ENCODE peak calls at places on chromosomes 16 and 17, in six cellular contexts. I, S, K, U, J and D are unnamed samples.

GRCh38 chr17:49585422-49586027 is 9.9 kb downstream of the NXPH3 start:
- DNase-seq in I (no peak), S (no peak), K (no peak), U (no peak), J (peak), D (peak)

GRCh38 chr17:27519550-27519949 is 63.3 kb downstream of the KSR1 start:
- DNase-seq in I (no peak), S (no peak), K (no peak), U (no peak), J (no peak), D (no peak)

GRCh38 chr17:74971069-74971841 is 1.3 kb downstream of the HID1 start:
- DNase-seq in I (no peak), S (no peak), K (no peak), U (no peak), J (no peak), D (no peak)

GRCh38 chr16:81550412-81550768 is 105.8 kb downstream of the CMIP start:
- DNase-seq in I (no peak), S (no peak), K (no peak), U (no peak), J (no peak), D (no peak)

GRCh38 chr17:79045830-79046500 is 22.0 kb downstream of the C1QTNF1 start:
- DNase-seq in I (peak), S (peak), K (peak), U (peak), J (peak), D (peak)

GRCh38 chr17:79415909-79416308 is 194.9 kb downstream of the RBFOX3 start:
- DNase-seq in I (no peak), S (no peak), K (no peak), U (no peak), J (no peak), D (no peak)

GRCh38 chr17:31524926-31525800 is 133.7 kb downstream of the RAB11FIP4 start:
- DNase-seq in I (peak), S (peak), K (peak), U (peak), J (peak), D (peak)

GRCh38 chr17:49003557-49004511 is 6.6 kb downstream of the IGF2BP1 start:
- DNase-seq in I (no peak), S (peak), K (no peak), U (peak), J (peak), D (peak)

GRCh38 chr16:72493681-72494415 is 321.9 kb upstream of the PMFBP1 start:
- DNase-seq in I (no peak), S (peak), K (no peak), U (no peak), J (no peak), D (no peak)

GRCh38 chr17:72764632-72765041 is 327.9 kb downstream of the SLC39A11 start:
- DNase-seq in I (no peak), S (peak), K (no peak), U (no peak), J (no peak), D (no peak)

GRCh38 chr17:46977348-46977747 is 1.7 kb downstream of the RPRML start:
- DNase-seq in I (peak), S (peak), K (peak), U (peak), J (peak), D (peak)

GRCh38 chr16:75081179-75081859 is 35.3 kb downstream of the LDHD start:
- DNase-seq in I (no peak), S (no peak), K (no peak), U (no peak), J (no peak), D (no peak)

GRCh38 chr17:8941520-8941919 is 24.0 kb downstream of the PIK3R5 start:
- DNase-seq in I (no peak), S (no peak), K (no peak), U (no peak), J (no peak), D (peak)

GRCh38 chr17:32519769-32520701 is 33.2 kb downstream of the CDK5R1 start:
- DNase-seq in I (no peak), S (no peak), K (peak), U (peak), J (no peak), D (peak)

GRCh38 chr16:89026121-89026612 is 49.2 kb upstream of the CBFA2T3 start:
- DNase-seq in I (no peak), S (no peak), K (no peak), U (peak), J (no peak), D (no peak)

GRCh38 chr17:72730091-72730490 is 362.4 kb downstream of the SLC39A11 start:
- DNase-seq in I (no peak), S (peak), K (no peak), U (no peak), J (peak), D (no peak)

GRCh38 chr17:82416264-82416663 is 1.9 kb upstream of the HEXD start:
- DNase-seq in I (no peak), S (no peak), K (no peak), U (no peak), J (no peak), D (no peak)

GRCh38 chr17:31068291-31068690 is 26.5 kb upstream of the NF1 start:
- DNase-seq in I (no peak), S (peak), K (no peak), U (peak), J (peak), D (peak)

GRCh38 chr17:75126954-75127353 is 4.6 kb downstream of the NT5C start:
- DNase-seq in I (no peak), S (no peak), K (no peak), U (no peak), J (no peak), D (no peak)

GRCh38 chr16:477287-477686 is 50.2 kb upstream of the CAPN15 start:
- DNase-seq in I (no peak), S (no peak), K (no peak), U (no peak), J (no peak), D (no peak)

GRCh38 chr17:45052052-45052772 is 780 bp upstream of the DCAKD start:
- DNase-seq in I (no peak), S (no peak), K (peak), U (peak), J (peak), D (peak)

GRCh38 chr16:57875347-57875746 is 73.1 kb upstream of the KIFC3 start:
- DNase-seq in I (no peak), S (no peak), K (no peak), U (no peak), J (no peak), D (no peak)

GRCh38 chr17:45653616-45654015 is 130.5 kb upstream of the CRHR1 start:
- DNase-seq in I (no peak), S (no peak), K (no peak), U (no peak), J (no peak), D (no peak)

GRCh38 chr17:17325228-17325627 is 22.1 kb downstream of the NT5M start:
- DNase-seq in I (no peak), S (no peak), K (no peak), U (no peak), J (no peak), D (no peak)

GRCh38 chr16:50244504-50245416 is 21.6 kb upstream of the ADCY7 start:
- DNase-seq in I (no peak), S (no peak), K (no peak), U (no peak), J (peak), D (peak)

GRCh38 chr17:18041776-18042175 is 2.6 kb downstream of the GID4 start:
- DNase-seq in I (no peak), S (peak), K (no peak), U (peak), J (peak), D (no peak)

GRCh38 chr16:85172465-85173071 is 60.3 kb upstream of the CIBAR2 start:
- DNase-seq in I (no peak), S (peak), K (no peak), U (peak), J (peak), D (peak)

GRCh38 chr17:40075216-40076100 is 12.7 kb downstream of the THRA start:
- DNase-seq in I (peak), S (peak), K (peak), U (peak), J (peak), D (peak)

GRCh38 chr16:23848958-23849357 is 13.2 kb downstream of the PRKCB start:
- DNase-seq in I (no peak), S (no peak), K (no peak), U (no peak), J (no peak), D (no peak)

GRCh38 chr16:35142147-35142808 is 1682.9 kb downstream of the TP53TG3F start:
- DNase-seq in I (no peak), S (no peak), K (no peak), U (no peak), J (no peak), D (no peak)

GRCh38 chr16:68227850-68228553 is 7.9 kb downstream of the ESRP2 start:
- DNase-seq in I (no peak), S (no peak), K (no peak), U (no peak), J (no peak), D (no peak)

GRCh38 chr16:78985736-78986605 is 614.6 kb downstream of the MAF start:
- DNase-seq in I (no peak), S (no peak), K (no peak), U (peak), J (peak), D (no peak)

GRCh38 chr16:12833939-12834338 is 30.3 kb upstream of the CPPED1 start:
- DNase-seq in I (peak), S (no peak), K (no peak), U (no peak), J (no peak), D (peak)

GRCh38 chr16:7313170-7313569 is 19.5 kb upstream of the RBFOX1 start:
- DNase-seq in I (no peak), S (no peak), K (no peak), U (no peak), J (peak), D (no peak)

GRCh38 chr16:15506441-15506840 is 72.1 kb downstream of the BMERB1 start:
- DNase-seq in I (no peak), S (no peak), K (no peak), U (no peak), J (no peak), D (no peak)

GRCh38 chr16:54140057-54140787 is 146.4 kb downstream of the IRX3 start:
- DNase-seq in I (no peak), S (peak), K (no peak), U (peak), J (no peak), D (no peak)

GRCh38 chr16:20762404-20763123 is 1.2 kb upstream of the ACSM3 start:
- DNase-seq in I (no peak), S (no peak), K (no peak), U (no peak), J (no peak), D (no peak)
- H4K91ac ChIP-seq in I (no peak), S (no peak), K (no peak), U (no peak), J (no peak), D (no peak)

DNA sequence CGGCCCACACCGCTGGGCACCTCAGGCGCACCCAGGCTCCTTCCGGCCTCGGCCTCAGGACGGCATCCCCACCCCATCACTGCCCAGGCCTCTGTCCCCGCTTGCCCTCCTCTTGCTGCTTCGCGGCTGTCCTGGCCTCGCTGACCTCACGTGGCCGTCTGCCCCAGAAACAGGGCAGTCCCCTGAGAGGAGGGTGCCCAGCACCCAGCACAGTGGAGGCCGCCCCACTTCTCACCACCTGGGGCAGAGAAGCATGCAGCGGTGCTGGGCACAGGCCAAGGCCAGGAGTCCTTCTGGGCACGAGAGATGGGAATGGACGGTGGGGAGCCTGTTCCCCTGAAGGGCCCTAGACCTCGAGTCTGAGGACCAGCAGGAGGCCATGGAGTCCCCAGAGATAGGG is 8.9 kb downstream of the HAGH start:
- DNase-seq in I (no peak), S (no peak), K (no peak), U (no peak), J (no peak), D (no peak)
- H2BK5ac ChIP-seq in I (no peak), S (no peak), K (peak), U (no peak), J (no peak), D (no peak)

DNA sequence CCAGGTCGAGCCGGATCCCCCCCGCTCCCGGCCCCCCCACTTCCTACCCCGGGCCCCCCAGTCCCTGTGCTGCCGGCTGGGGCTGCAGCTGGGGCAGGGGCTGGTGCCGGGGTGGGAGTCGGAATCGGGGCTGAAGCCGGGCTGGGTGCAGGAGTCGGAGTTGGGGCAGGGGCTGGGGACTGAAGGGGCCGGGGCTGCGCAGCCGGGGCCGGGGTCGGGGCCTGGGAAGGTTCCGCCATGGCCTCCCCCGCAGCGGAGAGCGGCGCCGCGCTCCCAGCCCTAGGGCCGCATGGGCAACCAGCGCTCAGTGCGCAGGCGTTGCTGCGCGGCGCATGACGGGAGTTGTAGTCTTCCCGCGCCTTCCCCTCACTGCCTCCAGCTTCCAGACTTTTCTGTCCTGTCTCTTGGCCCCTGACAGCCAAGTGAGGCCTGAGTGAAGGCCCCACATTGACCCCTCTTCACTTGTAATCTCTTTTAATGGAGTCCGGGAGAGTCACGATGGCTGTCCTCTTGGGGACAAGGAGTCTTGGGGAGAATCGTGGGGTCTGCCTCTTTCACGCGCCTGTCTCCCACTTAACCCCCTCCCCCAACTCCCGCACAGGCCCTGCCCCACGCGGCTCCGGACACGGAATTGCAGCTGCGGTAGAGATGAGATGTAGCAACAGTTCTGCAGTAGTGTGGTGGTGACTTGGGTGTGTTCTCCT is at the start of gene KAT2A:
- DNase-seq in I (peak), S (peak), K (peak), U (peak), J (peak), D (peak)
- H4K8ac ChIP-seq in I (peak), S (peak), K (no peak), U (peak), J (peak), D (no peak)

DNA sequence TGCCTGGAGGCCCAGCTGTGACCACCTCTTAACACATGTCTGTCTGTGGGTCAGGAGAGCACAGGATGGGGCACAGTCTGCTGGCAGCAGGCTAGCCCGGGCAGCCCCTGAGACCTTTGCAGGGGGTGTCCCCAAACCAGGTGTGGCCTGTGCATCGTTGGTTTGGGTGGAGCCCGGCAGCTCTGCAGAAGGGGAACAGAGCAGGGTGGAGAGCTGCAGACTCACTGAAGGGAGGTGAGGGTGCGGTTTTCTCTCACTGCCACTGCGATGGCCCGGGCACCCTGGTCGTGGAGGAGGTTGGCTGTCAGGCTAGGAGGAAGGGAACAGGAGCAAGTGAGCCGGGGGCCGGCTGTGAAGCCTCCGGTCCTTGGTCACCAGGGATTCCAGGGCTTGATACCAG is 28.8 kb downstream of the NLRC3 start:
- DNase-seq in I (no peak), S (no peak), K (no peak), U (no peak), J (no peak), D (no peak)
- H4K91ac ChIP-seq in I (no peak), S (no peak), K (no peak), U (no peak), J (no peak), D (no peak)

GRCh38 chr17:7262192-7263070 is at the start of gene CLDN7:
- DNase-seq in I (peak), S (no peak), K (no peak), U (no peak), J (peak), D (peak)
- H2BK5ac ChIP-seq in I (peak), S (no peak), K (peak), U (no peak), J (peak), D (peak)

GRCh38 chr16:22764662-22765302 is 49.2 kb upstream of the HS3ST2 start:
- DNase-seq in I (no peak), S (no peak), K (no peak), U (no peak), J (no peak), D (no peak)
- H4K8ac ChIP-seq in I (no peak), S (no peak), K (no peak), U (no peak), J (no peak), D (no peak)

DNA sequence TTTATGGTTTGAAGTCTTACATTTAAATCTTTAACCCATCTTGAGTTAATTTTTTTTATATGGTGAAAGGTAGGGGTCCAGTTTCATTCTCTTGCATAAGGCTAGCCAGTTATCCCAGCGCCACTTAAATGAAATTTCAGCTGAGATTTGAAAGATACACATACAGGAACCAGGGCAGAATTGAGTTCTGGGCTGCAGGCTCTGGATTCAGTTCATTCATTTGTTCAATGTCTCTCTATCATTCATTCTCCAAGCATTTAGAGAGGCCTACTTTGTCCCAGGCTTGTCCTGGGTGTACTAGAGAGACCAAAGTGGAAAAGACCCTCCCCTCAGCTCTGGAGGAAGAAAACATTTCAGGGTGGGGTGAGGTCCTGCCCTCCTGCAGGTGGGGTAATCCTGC is 577 bp upstream of the TRIM72 start:
- DNase-seq in I (no peak), S (no peak), K (no peak), U (no peak), J (no peak), D (no peak)
- H4K91ac ChIP-seq in I (no peak), S (no peak), K (no peak), U (no peak), J (no peak), D (no peak)